ENCODE peak calls at places on chromosome 21, in six cellular contexts. Z, S, I, E, G and A are unnamed samples.

GRCh38 chr21:40335689-40336088 is 468.5 kb downstream of the PCP4 start:
- DNase-seq in S (no peak), I (no peak), E (no peak), Z (no peak), G (no peak), A (no peak)

GRCh38 chr21:46639489-46640386 is 4.3 kb downstream of the PRMT2 start:
- DNase-seq in G (no peak), Z (no peak), S (no peak), E (peak; percentile 30), I (peak; percentile 64), A (no peak)

GRCh38 chr21:44374601-44375280 is 21.3 kb downstream of the TRPM2 start:
- DNase-seq in G (no peak), I (no peak), S (peak; percentile 18), E (no peak), Z (no peak), A (no peak)

GRCh38 chr21:39694750-39695149 is 50.2 kb upstream of the IGSF5 start:
- DNase-seq in I (no peak), S (no peak), Z (no peak), E (no peak), G (no peak), A (no peak)

GRCh38 chr21:46111193-46111571 is 13.3 kb downstream of the COL6A2 start:
- DNase-seq in G (peak; percentile 9), E (no peak), Z (no peak), S (peak; percentile 49), I (no peak), A (peak; percentile 21)

GRCh38 chr21:37164742-37165141 is 91.7 kb downstream of the TTC3 start:
- DNase-seq in Z (no peak), G (no peak), I (peak; percentile 9), E (no peak), S (no peak), A (no peak)

GRCh38 chr21:31194510-31195293 is 149.4 kb downstream of the TIAM1 start:
- DNase-seq in Z (no peak), E (no peak), S (no peak), I (no peak), G (no peak), A (no peak)

GRCh38 chr21:39079617-39080016 is 103.6 kb downstream of the PSMG1 start:
- DNase-seq in G (peak; percentile 38), S (peak; percentile 76), Z (peak; percentile 49), E (no peak), I (no peak), A (peak; percentile 87)

GRCh38 chr21:27192286-27192685 is 225.4 kb upstream of the ADAMTS5 start:
- DNase-seq in Z (no peak), E (no peak), I (no peak), S (no peak), G (no peak), A (no peak)

GRCh38 chr21:36212513-36212780 is 55.8 kb downstream of the DOP1B start:
- DNase-seq in E (no peak), S (no peak), I (no peak), G (no peak), Z (no peak), A (no peak)

GRCh38 chr21:39441502-39442475 is 3.8 kb downstream of the LCA5L start:
- DNase-seq in S (no peak), I (peak; percentile 77), G (peak; percentile 41), E (peak; percentile 7), Z (no peak), A (no peak)

GRCh38 chr21:15272171-15272570 is 207.4 kb upstream of the NRIP1 start:
- DNase-seq in E (no peak), I (peak; percentile 4), Z (no peak), G (no peak), S (no peak), A (no peak)

GRCh38 chr21:8993943-8994639 is 1527.3 kb upstream of the TPTE start:
- DNase-seq in Z (no peak), E (no peak), G (no peak), I (no peak), S (no peak), A (no peak)

GRCh38 chr21:31457675-31458074 is 113.6 kb upstream of the TIAM1 start:
- DNase-seq in E (no peak), S (no peak), G (no peak), Z (no peak), I (no peak), A (no peak)

GRCh38 chr21:37758997-37759396 is 157.3 kb downstream of the KCNJ6 start:
- DNase-seq in G (peak; percentile 37), E (no peak), Z (peak; percentile 28), I (peak; percentile 68), S (no peak), A (no peak)

GRCh38 chr21:30793581-30794314 is 19.3 kb downstream of the KRTAP8-1 start:
- DNase-seq in Z (no peak), I (no peak), G (no peak), E (no peak), S (no peak), A (no peak)

GRCh38 chr21:34707876-34708325 is 39.1 kb downstream of the CLIC6 start:
- DNase-seq in I (no peak), G (no peak), Z (no peak), E (peak; percentile 16), S (no peak), A (no peak)

GRCh38 chr21:44766818-44767354 is 34.7 kb downstream of the UBE2G2 start:
- DNase-seq in S (no peak), Z (no peak), I (no peak), E (no peak), G (no peak), A (no peak)

GRCh38 chr21:15001113-15001512 is 63.7 kb downstream of the NRIP1 start:
- DNase-seq in G (no peak), Z (no peak), E (no peak), S (no peak), I (no peak), A (no peak)

GRCh38 chr21:46091118-46091517 is 6.8 kb upstream of the COL6A2 start:
- DNase-seq in E (no peak), I (no peak), Z (no peak), S (peak; percentile 34), G (no peak), A (no peak)

GRCh38 chr21:37916795-37917142 is 512 bp upstream of the KCNJ6 start:
- DNase-seq in I (peak; percentile 22), G (no peak), E (no peak), Z (no peak), S (no peak), A (no peak)

GRCh38 chr21:31490471-31490870 is 146.4 kb upstream of the TIAM1 start:
- DNase-seq in S (no peak), Z (no peak), E (no peak), G (no peak), I (no peak), A (no peak)

GRCh38 chr21:45267390-45267760 is 20.3 kb downstream of the POFUT2 start:
- DNase-seq in Z (no peak), S (peak; percentile 17), E (no peak), I (no peak), G (no peak), A (no peak)

GRCh38 chr21:40016667-40017066 is 149.4 kb downstream of the PCP4 start:
- DNase-seq in Z (no peak), I (no peak), E (no peak), G (no peak), S (no peak), A (no peak)

GRCh38 chr21:31599563-31599962 is 59.9 kb upstream of the SOD1 start:
- DNase-seq in G (no peak), S (no peak), Z (no peak), I (no peak), E (no peak), A (no peak)

GRCh38 chr21:45098867-45099266 is 24.5 kb downstream of the ADARB1 start:
- DNase-seq in E (no peak), S (no peak), G (no peak), Z (no peak), I (peak; percentile 20), A (no peak)

GRCh38 chr21:46153259-46154154 is 1.9 kb downstream of the FTCD start:
- DNase-seq in S (peak; percentile 69), E (no peak), Z (peak; percentile 58), G (peak; percentile 57), I (peak; percentile 67), A (no peak)

GRCh38 chr21:38797470-38797869 is 8.3 kb upstream of the ETS2 start:
- DNase-seq in S (no peak), Z (no peak), I (peak; percentile 37), G (no peak), E (no peak), A (no peak)

GRCh38 chr21:39094087-39094785 is 89.0 kb downstream of the PSMG1 start:
- DNase-seq in G (no peak), I (no peak), Z (no peak), S (no peak), E (no peak), A (no peak)

GRCh38 chr21:31553926-31554325 is 105.6 kb upstream of the SOD1 start:
- DNase-seq in E (no peak), I (no peak), Z (no peak), G (no peak), S (no peak), A (no peak)

GRCh38 chr21:15060776-15061175 is 4.0 kb downstream of the NRIP1 start:
- DNase-seq in I (peak; percentile 48), Z (no peak), G (no peak), S (no peak), E (no peak), A (no peak)

GRCh38 chr21:33684068-33684467 is 41.8 kb downstream of the ITSN1 start:
- DNase-seq in E (no peak), Z (no peak), I (no peak), G (no peak), S (no peak), A (no peak)
- H3K27ac ChIP-seq in E (no peak overlapping the region), Z (no peak overlapping the region), I (peak overlapping the region; percentile 72), G (no peak overlapping the region), S (no peak overlapping the region), A (no peak overlapping the region)

GRCh38 chr21:21146587-21147373 is 148.6 kb downstream of the NCAM2 start:
- DNase-seq in E (no peak), Z (no peak), S (no peak), G (no peak), I (no peak), A (no peak)
- H3K27ac ChIP-seq in E (peak overlapping the region; percentile 70), Z (no peak overlapping the region), S (no peak overlapping the region), G (no peak overlapping the region), I (no peak overlapping the region), A (no peak overlapping the region)

GRCh38 chr21:33414068-33414467 is 10.9 kb downstream of the IFNGR2 start:
- DNase-seq in E (no peak), S (no peak), Z (no peak), I (no peak), G (no peak), A (no peak)
- H3K27ac ChIP-seq in E (no peak overlapping the region), S (no peak overlapping the region), Z (no peak overlapping the region), I (no peak overlapping the region), G (no peak overlapping the region), A (no peak overlapping the region)

GRCh38 chr21:33244781-33245105 is 15.0 kb downstream of the IFNAR2 start:
- DNase-seq in S (no peak), Z (no peak), G (no peak), E (no peak), I (no peak), A (no peak)

GRCh38 chr21:33246963-33247362 is 17.2 kb downstream of the IFNAR2 start:
- DNase-seq in I (no peak), S (no peak), Z (no peak), G (no peak), E (no peak), A (no peak)

GRCh38 chr21:33246506-33246905 is 16.8 kb downstream of the IFNAR2 start:
- DNase-seq in S (no peak), E (no peak), G (no peak), I (no peak), Z (no peak), A (no peak)

GRCh38 chr21:33245289-33245918 is 15.7 kb downstream of the IFNAR2 start:
- DNase-seq in S (no peak), Z (no peak), E (no peak), I (no peak), G (no peak), A (no peak)

GRCh38 chr21:33247596-33247995 is 17.9 kb downstream of the IFNAR2 start:
- DNase-seq in I (no peak), G (no peak), E (no peak), S (no peak), Z (no peak), A (no peak)
- H3K27ac ChIP-seq in I (no peak overlapping the region), G (no peak overlapping the region), E (no peak overlapping the region), S (no peak overlapping the region), Z (no peak overlapping the region), A (no peak overlapping the region)